ENCODE peak calls at places on chromosomes 2 and 18, in five cellular contexts. One of them, this sample, is unnamed.

GRCh38 chr2:164542584-164543021 is 78.7 kb downstream of the GRB14 start:
- DNase-seq in pancreas: no peak
- DNase-seq in breast epithelium: no peak
- DNase-seq in tibial artery: no peak
- DNase-seq in astrocyte: peak; percentile 92
- DNase-seq in this sample: no peak

GRCh38 chr2:101253013-101253712 is 477 bp downstream of the CNOT11 start:
- DNase-seq in pancreas: peak; percentile 81
- DNase-seq in tibial artery: peak; percentile 82
- DNase-seq in astrocyte: peak; percentile 57
- DNase-seq in breast epithelium: peak; percentile 66
- DNase-seq in this sample: no peak

GRCh38 chr2:221705478-221705877 is 133.4 kb upstream of the EPHA4 start:
- DNase-seq in breast epithelium: no peak
- DNase-seq in tibial artery: no peak
- DNase-seq in pancreas: no peak
- DNase-seq in astrocyte: no peak
- DNase-seq in this sample: no peak

GRCh38 chr18:70290482-70291294 is 1.8 kb downstream of the SOCS6 start:
- DNase-seq in tibial artery: no peak
- DNase-seq in astrocyte: no peak
- DNase-seq in breast epithelium: no peak
- DNase-seq in pancreas: no peak
- DNase-seq in this sample: no peak

GRCh38 chr2:47996808-47997207 is 90.5 kb upstream of the FBXO11 start:
- DNase-seq in astrocyte: no peak
- DNase-seq in tibial artery: no peak
- DNase-seq in breast epithelium: no peak
- DNase-seq in pancreas: no peak
- DNase-seq in this sample: no peak

GRCh38 chr2:240991378-240992263 is 6.8 kb upstream of the SNED1 start:
- DNase-seq in breast epithelium: peak; percentile 91
- DNase-seq in astrocyte: peak; percentile 93
- DNase-seq in pancreas: peak; percentile 79
- DNase-seq in tibial artery: peak; percentile 98
- DNase-seq in this sample: peak; percentile 66

GRCh38 chr2:111185496-111186022 is 64.8 kb downstream of the BCL2L11 start:
- DNase-seq in pancreas: peak; percentile 70
- DNase-seq in astrocyte: no peak
- DNase-seq in breast epithelium: no peak
- DNase-seq in tibial artery: peak; percentile 70
- DNase-seq in this sample: no peak

GRCh38 chr2:119424284-119425118 is 7.2 kb upstream of the TMEM37 start:
- DNase-seq in pancreas: no peak
- DNase-seq in astrocyte: no peak
- DNase-seq in tibial artery: peak; percentile 32
- DNase-seq in breast epithelium: no peak
- DNase-seq in this sample: no peak

GRCh38 chr2:161351678-161352077 is 43.5 kb downstream of the PSMD14 start:
- DNase-seq in tibial artery: no peak
- DNase-seq in pancreas: no peak
- DNase-seq in astrocyte: no peak
- DNase-seq in breast epithelium: no peak
- DNase-seq in this sample: no peak

GRCh38 chr2:19336781-19337180 is 21.6 kb downstream of the OSR1 start:
- DNase-seq in tibial artery: no peak
- DNase-seq in breast epithelium: no peak
- DNase-seq in astrocyte: no peak
- DNase-seq in pancreas: no peak
- DNase-seq in this sample: no peak

GRCh38 chr2:113192459-113193100 is 18.8 kb downstream of the PSD4 start:
- DNase-seq in pancreas: no peak
- DNase-seq in astrocyte: no peak
- DNase-seq in breast epithelium: no peak
- DNase-seq in tibial artery: no peak
- DNase-seq in this sample: no peak
- TF ChIP-seq CTCF in pancreas: no peak
- TF ChIP-seq CTCF in astrocyte: no peak
- TF ChIP-seq CTCF in breast epithelium: no peak
- TF ChIP-seq CTCF in tibial artery: no peak
- TF ChIP-seq CTCF in this sample: no peak

DNA sequence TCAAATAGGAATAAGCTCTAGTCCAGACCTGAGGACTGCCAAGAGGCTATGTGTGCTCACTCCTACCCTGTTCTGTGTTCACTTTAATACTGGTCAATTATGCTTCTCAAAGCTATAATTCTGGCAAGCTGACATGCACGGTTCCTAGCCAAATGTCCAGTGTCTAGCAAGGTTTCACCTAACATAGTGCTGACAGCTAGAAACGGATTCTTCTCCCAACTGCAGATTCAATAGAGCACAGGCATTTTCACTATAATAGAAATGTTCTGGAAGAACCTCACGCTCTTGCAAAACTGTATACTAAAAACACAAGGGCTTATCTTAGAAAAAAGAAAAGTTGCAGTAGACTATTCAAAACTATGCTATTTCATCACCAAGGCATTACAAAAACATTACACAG is 45.1 kb downstream of the HDAC4 start:
- DNase-seq in astrocyte: no peak
- DNase-seq in breast epithelium: no peak
- DNase-seq in tibial artery: no peak
- DNase-seq in pancreas: no peak
- DNase-seq in this sample: no peak
- H3K27ac ChIP-seq in astrocyte: no peak overlapping the region
- H3K27ac ChIP-seq in breast epithelium: peak overlapping the region; percentile 22
- H3K27ac ChIP-seq in tibial artery: no peak overlapping the region
- H3K27ac ChIP-seq in pancreas: no peak overlapping the region
- H3K27ac ChIP-seq in this sample: no peak overlapping the region

GRCh38 chr2:187003611-187004010 is 154.6 kb upstream of the ZSWIM2 start:
- DNase-seq in tibial artery: no peak
- DNase-seq in pancreas: no peak
- DNase-seq in astrocyte: no peak
- DNase-seq in breast epithelium: no peak
- DNase-seq in this sample: no peak
- H3K4me3 ChIP-seq in tibial artery: peak overlapping the region; percentile 36
- H3K4me3 ChIP-seq in pancreas: no peak overlapping the region
- H3K4me3 ChIP-seq in astrocyte: peak overlapping the region; percentile 22
- H3K4me3 ChIP-seq in breast epithelium: peak overlapping the region; percentile 16
- H3K4me3 ChIP-seq in this sample: peak overlapping the region; percentile 37

GRCh38 chr2:7373156-7373555 is 455.9 kb downstream of the RNF144A start:
- DNase-seq in astrocyte: no peak
- DNase-seq in breast epithelium: no peak
- DNase-seq in pancreas: no peak
- DNase-seq in tibial artery: no peak
- DNase-seq in this sample: no peak

GRCh38 chr2:7375901-7376300 is 458.7 kb downstream of the RNF144A start:
- DNase-seq in breast epithelium: no peak
- DNase-seq in tibial artery: no peak
- DNase-seq in astrocyte: no peak
- DNase-seq in pancreas: no peak
- DNase-seq in this sample: no peak

GRCh38 chr2:7378642-7379041 is 461.4 kb downstream of the RNF144A start:
- DNase-seq in tibial artery: no peak
- DNase-seq in pancreas: no peak
- DNase-seq in breast epithelium: no peak
- DNase-seq in astrocyte: no peak
- DNase-seq in this sample: no peak

GRCh38 chr2:7379799-7380198 is 462.6 kb downstream of the RNF144A start:
- DNase-seq in tibial artery: no peak
- DNase-seq in pancreas: peak; percentile 64
- DNase-seq in breast epithelium: no peak
- DNase-seq in astrocyte: no peak
- DNase-seq in this sample: no peak

GRCh38 chr2:7377861-7378569 is 460.8 kb downstream of the RNF144A start:
- DNase-seq in breast epithelium: peak; percentile 72
- DNase-seq in tibial artery: no peak
- DNase-seq in pancreas: peak; percentile 69
- DNase-seq in astrocyte: no peak
- DNase-seq in this sample: no peak
- TF ChIP-seq CTCF in breast epithelium: peak; percentile 20
- TF ChIP-seq CTCF in tibial artery: no peak
- TF ChIP-seq CTCF in pancreas: peak; percentile 16
- TF ChIP-seq CTCF in astrocyte: no peak
- TF ChIP-seq CTCF in this sample: no peak

DNA sequence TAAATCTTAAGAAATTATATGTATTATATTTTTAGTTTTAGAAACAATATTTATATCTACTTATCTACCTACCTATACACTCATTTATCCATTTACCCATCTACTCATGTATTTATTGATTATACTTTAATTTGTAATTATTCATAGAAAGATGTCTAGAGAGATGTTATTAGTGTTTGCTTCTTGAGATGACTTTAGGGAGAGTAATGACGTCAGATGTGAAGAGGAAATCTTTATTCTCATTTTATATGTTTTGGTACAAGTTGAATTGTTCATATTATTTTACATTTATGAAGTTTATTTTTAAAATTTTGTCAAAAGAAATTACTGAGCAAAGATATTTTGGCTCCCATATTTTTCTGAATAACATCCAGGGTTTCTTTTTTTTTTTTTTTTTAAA is 271.3 kb upstream of the SLC8A1 start:
- DNase-seq in pancreas: no peak
- DNase-seq in astrocyte: no peak
- DNase-seq in tibial artery: no peak
- DNase-seq in breast epithelium: no peak
- DNase-seq in this sample: no peak
- H3K27ac ChIP-seq in pancreas: no peak overlapping the region
- H3K27ac ChIP-seq in astrocyte: no peak overlapping the region
- H3K27ac ChIP-seq in tibial artery: no peak overlapping the region
- H3K27ac ChIP-seq in breast epithelium: no peak overlapping the region
- H3K27ac ChIP-seq in this sample: no peak overlapping the region

This sample was measured in AG04450.